ENCODE peak calls at places on chromosomes 1 and 21, in five cellular contexts. C is aorta, D is colonic mucosa, X is suprapubic skin, H is IMR-90. Y is an unnamed sample.

GRCh38 chr1:118934706-118935105 is 53.4 kb downstream of the TBX15 start:
- DNase-seq in X (no peak), C (no peak), H (peak), D (no peak), Y (no peak)

GRCh38 chr1:173002891-173003582 is 47.7 kb downstream of the TNFSF18 start:
- DNase-seq in C (peak), X (peak), H (peak), D (no peak), Y (no peak)

GRCh38 chr1:241591317-241591716 is 48.9 kb downstream of the CHML start:
- DNase-seq in H (peak), C (no peak), X (no peak), D (no peak), Y (no peak)

GRCh38 chr1:100360790-100361232 is 8.5 kb downstream of the CDC14A start:
- DNase-seq in X (no peak), C (no peak), D (no peak), H (peak), Y (no peak)

GRCh38 chr1:232678185-232678886 is 48.4 kb upstream of the SIPA1L2 start:
- DNase-seq in H (peak), X (no peak), C (no peak), D (peak), Y (no peak)

GRCh38 chr21:45282283-45283018 is 5.2 kb downstream of the POFUT2 start:
- DNase-seq in X (peak), C (no peak), D (no peak), H (no peak), Y (no peak)

GRCh38 chr21:37367301-37367757 is 756 bp downstream of the DYRK1A start:
- DNase-seq in C (no peak), D (no peak), X (no peak), H (no peak), Y (no peak)

GRCh38 chr1:59885160-59885832 is 41.3 kb downstream of the CYP2J2 start:
- DNase-seq in D (no peak), C (no peak), H (no peak), X (no peak), Y (no peak)

GRCh38 chr1:211648980-211649934 is 26.2 kb downstream of the NEK2 start:
- DNase-seq in C (no peak), X (no peak), D (peak), H (peak), Y (no peak)

GRCh38 chr1:31095298-31095981 is 29.9 kb upstream of the PUM1 start:
- DNase-seq in D (no peak), H (peak), C (no peak), X (no peak), Y (no peak)

GRCh38 chr1:212749924-212750535 is 41.5 kb downstream of the NSL1 start:
- DNase-seq in H (peak), C (no peak), D (no peak), X (no peak), Y (no peak)

GRCh38 chr1:164619006-164619784 is 60.2 kb downstream of the PBX1 start:
- DNase-seq in X (no peak), H (no peak), D (no peak), C (no peak), Y (no peak)

GRCh38 chr1:113123737-113124136 is 50.7 kb downstream of the LRIG2 start:
- DNase-seq in D (no peak), H (peak), X (no peak), C (no peak), Y (no peak)

GRCh38 chr1:13585599-13585965 is 1.9 kb downstream of the PDPN start:
- DNase-seq in C (no peak), X (no peak), D (no peak), H (no peak), Y (no peak)

GRCh38 chr1:209241481-209241880 is 342.0 kb upstream of the CAMK1G start:
- DNase-seq in H (peak), D (no peak), X (no peak), C (no peak), Y (no peak)

GRCh38 chr1:203128691-203129500 is 1.4 kb downstream of the ADORA1 start:
- DNase-seq in C (no peak), X (no peak), D (peak), H (no peak), Y (no peak)

DNA sequence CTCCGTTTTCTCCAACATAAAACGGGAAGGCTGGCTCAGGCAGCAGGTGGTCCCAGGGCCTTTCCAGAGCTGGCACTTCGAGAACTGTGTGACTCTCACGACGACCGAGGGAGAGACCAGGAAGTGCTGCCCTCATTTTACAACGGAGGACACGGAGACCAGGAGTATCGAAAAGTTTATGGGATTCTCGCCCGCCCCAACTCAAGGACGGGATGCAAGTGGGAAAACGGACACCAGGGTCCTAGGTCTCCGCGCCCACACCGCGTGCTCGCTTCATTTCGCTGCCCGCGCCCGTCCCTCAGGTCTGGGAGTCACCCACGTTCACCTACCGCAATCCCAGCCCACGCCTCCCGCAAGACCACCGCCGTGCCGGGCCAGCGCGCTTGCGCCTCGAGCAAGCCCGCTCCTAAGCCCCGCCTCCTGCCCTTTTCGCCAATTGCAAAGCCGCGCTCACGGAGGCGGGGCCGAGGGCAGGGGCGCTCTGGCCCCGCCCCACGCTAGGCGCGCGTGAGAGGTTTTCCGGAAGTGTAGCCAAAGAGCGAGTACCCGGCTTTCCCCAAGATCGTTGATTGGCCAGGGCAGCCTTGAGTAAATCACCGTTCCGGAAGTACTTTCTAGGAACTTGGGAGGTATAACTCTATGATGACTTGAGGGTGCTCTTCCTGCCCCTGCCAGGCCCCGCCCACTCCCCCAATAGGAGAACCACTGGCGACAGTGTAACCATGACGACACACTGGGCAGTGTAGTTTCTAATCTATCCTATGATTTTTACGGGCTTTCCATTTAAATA is at the start of gene PARS2:
- DNase-seq in D (peak), X (peak), H (peak), C (peak), Y (peak)
- H3K27ac ChIP-seq in D (peak), X (peak), H (peak), C (no peak), Y (peak)

DNA sequence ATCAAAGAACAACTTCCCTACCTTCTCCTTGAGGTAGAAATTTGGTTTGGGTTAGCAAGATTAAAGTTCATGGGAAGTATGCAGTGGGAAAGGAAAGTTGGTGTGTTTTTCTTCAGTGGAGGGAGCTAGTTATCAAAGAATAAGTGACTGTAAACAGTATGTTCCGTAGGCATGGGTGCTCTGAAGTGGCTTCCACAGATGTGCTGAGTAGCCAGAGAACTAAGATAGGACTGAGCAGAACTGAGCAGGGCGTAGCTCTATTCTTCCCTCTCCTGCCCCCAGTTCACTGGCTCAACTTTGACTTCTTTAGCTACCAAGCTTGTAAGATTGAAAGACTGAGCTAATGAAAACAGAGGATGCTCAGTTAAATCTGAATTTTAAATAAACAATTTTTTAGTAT is 3.4 kb downstream of the ADCY10 start:
- DNase-seq in X (no peak), H (no peak), C (no peak), D (no peak), Y (no peak)
- H3K27ac ChIP-seq in X (no peak), H (no peak), C (no peak), D (no peak), Y (no peak)

GRCh38 chr1:27299385-27300252 is 22.3 kb upstream of the TMEM222 start:
- DNase-seq in D (peak), H (peak), C (peak), X (peak), Y (no peak)
- H3K27ac ChIP-seq in D (peak), H (peak), C (no peak), X (peak), Y (peak)

GRCh38 chr1:170758992-170759391 is 95.1 kb downstream of the PRRX1 start:
- DNase-seq in C (no peak), H (no peak), D (no peak), X (no peak), Y (no peak)
- H3K27ac ChIP-seq in C (no peak), H (no peak), D (no peak), X (no peak), Y (no peak)

GRCh38 chr1:51422367-51423097 is 92.2 kb upstream of the TTC39A start:
- DNase-seq in H (no peak), X (no peak), C (no peak), D (no peak), Y (no peak)
- H3K27ac ChIP-seq in H (peak), X (no peak), C (no peak), D (no peak), Y (no peak)

GRCh38 chr21:38388684-38389676 is 109.3 kb downstream of the ERG start:
- DNase-seq in C (no peak), H (no peak), X (no peak), D (no peak), Y (no peak)
- H3K27ac ChIP-seq in C (no peak), H (no peak), X (no peak), D (no peak), Y (no peak)

GRCh38 chr1:29344336-29344735 is 108.0 kb downstream of the PTPRU start:
- DNase-seq in D (no peak), C (no peak), H (no peak), X (no peak), Y (no peak)

GRCh38 chr1:29342351-29342750 is 106.0 kb downstream of the PTPRU start:
- DNase-seq in H (no peak), X (no peak), D (no peak), C (no peak), Y (no peak)

GRCh38 chr1:29343476-29343875 is 107.2 kb downstream of the PTPRU start:
- DNase-seq in X (no peak), H (no peak), D (no peak), C (no peak), Y (no peak)

GRCh38 chr1:29341936-29342335 is 105.6 kb downstream of the PTPRU start:
- DNase-seq in X (no peak), D (no peak), H (no peak), C (no peak), Y (no peak)

GRCh38 chr1:29343908-29344307 is 107.6 kb downstream of the PTPRU start:
- DNase-seq in H (no peak), X (no peak), C (no peak), D (no peak), Y (no peak)
- H3K27ac ChIP-seq in H (no peak), X (no peak), C (no peak), D (no peak), Y (no peak)

DNA sequence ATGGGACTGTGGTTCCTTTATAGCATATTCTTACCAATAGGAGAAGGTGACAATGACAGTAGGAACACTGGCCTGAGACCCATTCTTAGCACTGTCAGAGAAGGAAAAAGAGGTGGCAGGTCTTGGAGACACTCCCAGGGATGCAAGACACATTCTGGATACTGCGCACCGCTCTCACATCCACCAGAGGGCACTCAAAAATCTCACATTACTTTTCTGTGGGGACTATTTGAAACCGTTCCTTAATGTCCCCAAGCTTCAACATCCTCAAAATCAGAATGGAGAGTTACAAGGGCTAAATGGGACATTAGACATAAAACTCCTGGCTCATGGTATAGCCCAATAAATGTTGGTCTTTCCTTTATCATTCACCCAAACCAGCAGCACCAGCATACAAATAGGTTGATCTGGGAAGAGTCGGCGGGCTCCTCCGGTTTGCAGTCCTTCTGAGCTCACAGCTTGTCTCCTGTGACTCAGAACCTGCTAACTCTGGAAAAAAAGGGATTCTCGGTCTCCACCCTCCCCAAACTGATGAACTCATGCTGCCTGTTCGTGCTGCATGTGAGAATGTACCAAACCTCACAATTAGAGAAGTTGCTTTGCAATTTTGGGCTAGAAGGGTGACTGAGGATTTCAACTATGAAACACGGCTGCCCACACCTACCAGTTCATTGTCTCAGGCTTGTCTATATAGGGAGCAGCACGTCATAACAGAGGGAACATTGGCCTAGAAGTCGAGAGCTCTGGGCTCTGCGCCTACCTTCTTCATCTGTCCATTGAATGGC is 40.2 kb downstream of the IL12RB2 start:
- DNase-seq in C (no peak), H (peak), X (no peak), D (peak), Y (no peak)
- H3K27ac ChIP-seq in C (no peak), H (no peak), X (peak), D (no peak), Y (no peak)

DNA sequence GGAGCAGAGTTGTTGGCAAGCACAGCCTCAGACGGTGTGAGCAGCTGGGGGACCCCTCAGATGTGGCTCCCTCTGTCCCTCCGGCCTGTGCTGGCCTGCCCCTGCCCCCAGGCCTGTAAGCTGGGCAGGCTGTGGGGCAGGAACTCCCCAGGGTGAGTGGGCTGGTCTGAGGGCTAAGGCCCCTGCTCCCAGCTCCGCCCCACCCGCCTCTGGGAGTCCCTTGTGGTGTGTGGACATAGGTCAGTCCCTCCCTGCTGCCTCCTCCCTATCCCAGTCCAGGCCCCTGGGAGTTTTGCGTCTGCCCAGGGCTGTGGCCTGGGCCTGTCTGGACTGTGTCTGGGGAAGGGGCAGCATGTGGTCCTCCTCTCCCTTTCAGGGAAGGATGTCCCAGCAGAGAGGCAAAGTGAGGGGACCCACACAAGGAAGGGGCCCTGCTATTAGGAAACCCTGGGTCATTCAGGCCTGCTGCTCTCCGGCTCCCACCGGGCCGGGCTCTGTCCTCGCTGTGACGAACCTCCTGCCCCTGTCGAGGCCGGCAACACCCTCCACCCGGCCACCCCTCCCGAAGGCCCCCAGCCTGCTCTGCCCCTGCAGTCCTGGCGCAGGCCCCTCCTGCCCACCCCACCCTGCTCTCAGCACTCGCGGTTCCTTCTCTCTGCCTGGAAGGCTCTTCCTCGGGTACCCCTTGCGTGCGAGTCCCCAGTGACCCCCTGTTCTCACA is 3.5 kb upstream of the VWA1 start:
- DNase-seq in H (no peak), X (peak), C (peak), D (peak), Y (no peak)
- H3K27ac ChIP-seq in H (no peak), X (peak), C (no peak), D (peak), Y (peak)

GRCh38 chr21:14677023-14677422 is 130.9 kb upstream of the SAMSN1 start:
- DNase-seq in X (no peak), C (no peak), D (no peak), H (no peak), Y (no peak)
- H3K27ac ChIP-seq in X (no peak), C (no peak), D (no peak), H (no peak), Y (no peak)

Y was measured in caudate nucleus.